ENCODE peak calls at places on chromosomes 7 and 10, in five cellular contexts. T is WTC11, Z is body of pancreas, E is Peyer's patch, X is activated B cell treated with CpG ODN at 0.5 μM for 24 hours. U is an unnamed sample.

GRCh38 chr7:155375337-155376277 is 77.9 kb downstream of the INSIG1 start:
- DNase-seq in E (no peak), X (no peak), Z (no peak), T (no peak), U (no peak)

GRCh38 chr10:104937528-104937927 is 296.4 kb downstream of the SORCS3 start:
- DNase-seq in Z (peak), X (no peak), T (no peak), E (no peak), U (no peak)

GRCh38 chr7:129222064-129222463 is 2.8 kb upstream of the AHCYL2 start:
- DNase-seq in E (no peak), X (no peak), Z (no peak), T (no peak), U (peak)

GRCh38 chr7:26429168-26429567 is 137.5 kb downstream of the SNX10 start:
- DNase-seq in E (no peak), T (no peak), X (no peak), Z (no peak), U (no peak)

GRCh38 chr10:120398180-120398579 is 58.8 kb upstream of the PLPP4 start:
- DNase-seq in Z (no peak), E (no peak), T (no peak), X (no peak), U (no peak)

GRCh38 chr7:45919947-45920542 is 1.0 kb downstream of the IGFBP3 start:
- DNase-seq in T (no peak), E (no peak), Z (no peak), X (no peak), U (no peak)

GRCh38 chr10:20858292-20859124 is 38.6 kb downstream of the NEBL start:
- DNase-seq in T (no peak), Z (no peak), X (no peak), E (no peak), U (no peak)

GRCh38 chr7:12550956-12551355 is 19.6 kb upstream of the SCIN start:
- DNase-seq in T (no peak), X (no peak), E (no peak), Z (no peak), U (no peak)

GRCh38 chr10:30831401-30831800 is 200.3 kb downstream of the ZNF438 start:
- DNase-seq in E (no peak), Z (no peak), T (no peak), X (no peak), U (no peak)

GRCh38 chr7:151051108-151051507 is 2.8 kb downstream of the ASIC3 start:
- DNase-seq in T (peak), Z (peak), X (no peak), E (peak), U (no peak)

GRCh38 chr7:112481337-112481736 is 546 bp downstream of the LSMEM1 start:
- DNase-seq in Z (no peak), X (no peak), T (no peak), E (no peak), U (no peak)
- TF ChIP-seq CTCF in Z (no peak), X (no peak), T (no peak), E (no peak), U (no peak)

GRCh38 chr10:33129181-33129928 is 171.3 kb upstream of the ITGB1 start:
- DNase-seq in E (no peak), T (no peak), X (no peak), Z (no peak), U (no peak)

GRCh38 chr10:33133557-33133956 is 175.5 kb upstream of the ITGB1 start:
- DNase-seq in X (no peak), E (no peak), T (no peak), Z (no peak), U (no peak)

GRCh38 chr10:33134011-33134751 is 176.2 kb upstream of the ITGB1 start:
- DNase-seq in Z (peak), X (peak), T (no peak), E (peak), U (no peak)

GRCh38 chr10:33129987-33130386 is 172.0 kb upstream of the ITGB1 start:
- DNase-seq in E (no peak), Z (peak), T (no peak), X (no peak), U (no peak)

GRCh38 chr10:33132626-33133025 is 174.6 kb upstream of the ITGB1 start:
- DNase-seq in T (peak), E (no peak), Z (no peak), X (no peak), U (no peak)
- TF ChIP-seq CTCF in T (no peak), E (peak), Z (no peak), X (no peak), U (no peak)

DNA sequence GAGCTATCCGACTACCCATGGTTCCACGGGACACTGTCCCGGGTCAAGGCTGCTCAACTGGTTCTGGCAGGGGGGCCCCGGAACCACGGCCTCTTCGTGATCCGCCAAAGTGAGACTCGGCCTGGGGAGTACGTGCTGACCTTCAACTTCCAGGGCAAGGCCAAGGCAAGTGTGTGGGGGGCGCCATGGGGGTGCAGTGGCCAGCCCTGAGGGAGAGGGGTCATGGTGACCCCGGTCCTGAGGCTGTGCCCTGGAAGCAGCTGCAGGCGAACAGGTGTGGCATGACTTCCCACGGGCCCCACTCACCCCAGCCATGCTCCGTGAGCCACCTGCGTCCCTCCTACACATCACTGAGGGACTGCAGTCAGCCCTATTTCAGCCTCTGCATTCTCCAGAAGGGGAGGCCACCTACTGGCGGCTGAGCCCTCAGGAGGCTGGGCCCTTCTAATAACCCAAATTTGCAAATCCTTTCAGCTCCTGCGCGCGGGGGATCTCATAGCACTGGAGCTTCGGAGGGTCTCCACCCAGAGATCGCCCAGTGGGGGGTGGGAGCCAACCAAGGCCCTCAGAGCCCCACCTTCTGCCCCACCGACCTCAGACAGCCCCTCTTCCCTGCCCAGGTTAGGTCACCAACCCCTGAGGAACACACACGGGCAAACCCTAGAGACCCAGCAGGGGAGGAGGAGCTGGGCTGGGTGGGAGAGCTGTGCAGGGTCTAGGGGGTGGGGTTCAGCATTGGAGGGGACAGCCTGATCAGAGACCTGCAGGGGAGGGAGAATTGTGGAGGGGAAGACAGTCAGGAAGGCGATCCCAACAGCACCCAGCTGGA is 30.8 kb downstream of the SH2B2 start:
- DNase-seq in E (peak), X (no peak), T (no peak), Z (no peak), U (peak)
- TF ChIP-seq CTCF in E (no peak), X (no peak), T (no peak), Z (no peak), U (peak)

DNA sequence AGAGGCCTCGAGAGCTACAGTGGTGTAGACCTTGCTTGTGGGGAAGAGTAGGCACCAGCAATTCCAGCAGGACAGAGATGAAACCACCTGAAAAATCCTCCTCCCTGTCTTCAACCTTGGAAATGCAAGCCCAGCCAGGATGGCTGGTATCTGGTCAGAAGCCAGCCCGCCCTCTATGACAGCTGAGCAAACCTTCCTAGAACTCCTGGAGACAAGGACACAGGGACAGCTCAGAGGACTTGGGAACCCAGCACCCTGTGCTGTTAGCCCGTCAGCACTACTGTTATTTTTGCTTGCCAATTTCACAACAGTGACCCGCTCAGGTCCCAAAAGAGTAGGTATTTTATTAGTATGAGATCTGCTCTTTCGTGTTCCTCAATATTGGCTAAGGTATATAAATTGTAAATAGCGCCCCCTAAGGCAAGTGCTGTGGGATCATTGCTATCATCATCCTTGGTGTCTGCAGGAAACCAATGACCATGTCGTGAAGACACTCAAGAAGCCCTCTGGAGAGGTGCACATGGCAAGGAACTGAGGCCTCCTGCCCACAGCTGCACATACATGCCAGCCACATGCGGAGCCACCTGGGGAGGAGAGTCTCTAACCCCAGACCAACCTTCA is 156.5 kb upstream of the CHST15 start:
- DNase-seq in X (no peak), T (no peak), E (no peak), Z (no peak), U (no peak)
- TF ChIP-seq CTCF in X (no peak), T (peak), E (no peak), Z (no peak), U (peak)

GRCh38 chr10:91604462-91604935 is 28.4 kb downstream of the PPP1R3C start:
- DNase-seq in T (no peak), Z (no peak), X (no peak), E (no peak), U (no peak)
- TF ChIP-seq CTCF in T (no peak), Z (peak), X (no peak), E (no peak), U (no peak)

GRCh38 chr10:24208661-24209420 is at the start of gene KIAA1217:
- DNase-seq in T (peak), E (peak), Z (peak), X (no peak), U (no peak)

GRCh38 chr10:24209421-24209770 is 458 bp downstream of the KIAA1217 start:
- DNase-seq in T (no peak), E (no peak), Z (no peak), X (no peak), U (no peak)

GRCh38 chr10:24207781-24208611 is 942 bp upstream of the KIAA1217 start:
- DNase-seq in T (no peak), X (no peak), E (no peak), Z (peak), U (no peak)

GRCh38 chr10:24206926-24207701 is 1.8 kb upstream of the KIAA1217 start:
- DNase-seq in T (no peak), Z (no peak), X (no peak), E (no peak), U (no peak)

GRCh38 chr10:24209946-24210491 is 1.1 kb downstream of the KIAA1217 start:
- DNase-seq in Z (no peak), E (no peak), X (no peak), T (no peak), U (no peak)
- TF ChIP-seq CTCF in Z (no peak), E (no peak), X (no peak), T (no peak), U (no peak)

GRCh38 chr10:98790817-98791216 is 344.1 kb upstream of the HPS1 start:
- DNase-seq in Z (no peak), T (no peak), E (no peak), X (no peak), U (no peak)
- TF ChIP-seq CTCF in Z (no peak), T (no peak), E (peak), X (no peak), U (peak)

DNA sequence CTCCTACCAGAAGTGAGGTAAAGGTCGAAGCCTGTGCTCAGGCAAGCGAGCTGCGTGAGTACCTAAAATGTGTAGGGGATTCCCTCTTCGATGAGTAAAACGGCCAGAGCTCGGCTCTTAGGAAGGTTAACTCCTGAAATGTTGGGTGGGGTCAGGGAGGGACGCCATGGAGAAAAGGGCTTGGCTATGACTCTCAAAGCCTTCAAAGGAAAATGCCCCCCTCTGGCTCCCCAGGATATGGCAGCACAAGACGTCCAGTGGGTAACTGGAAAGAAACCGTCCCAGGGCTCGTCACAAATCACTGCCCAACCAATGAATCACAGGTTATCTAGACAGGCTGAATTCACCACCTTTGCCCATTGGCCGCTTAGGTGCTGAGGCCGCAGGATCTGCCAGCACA is 58.0 kb downstream of the CALML3 start:
- DNase-seq in X (peak), E (no peak), Z (no peak), T (no peak), U (no peak)
- TF ChIP-seq CTCF in X (no peak), E (no peak), Z (no peak), T (no peak), U (no peak)

U was measured in D721Med.